ENCODE peak calls at places on chromosomes 3 and 15, in eight cellular contexts. One of them, this sample, is unnamed.

GRCh38 chr15:76105911-76106310 is 46.1 kb downstream of the TMEM266 start:
- DNase-seq in heart left ventricle: no peak
- DNase-seq in transverse colon: no peak
- DNase-seq in activated T-helper 1 cell treated with anti-CD3 and anti-CD28 coated beads, Interleukin-2, amount 50 U/mL, for 16 hours: no peak
- DNase-seq in astrocyte of the spinal cord: no peak
- DNase-seq in HEK293T: no peak
- DNase-seq in activated CD4-positive, alpha-beta T cell treated with anti-CD3 and anti-CD28 coated beads, Interleukin-2, amount 10 ng/mL, durations not matched to agents 7 days and 5 days: no peak
- DNase-seq in choroid plexus epithelial cell: no peak
- DNase-seq in this sample: no peak

GRCh38 chr3:25338158-25338725 is 89.8 kb upstream of the RARB start:
- DNase-seq in heart left ventricle: no peak
- DNase-seq in transverse colon: no peak
- DNase-seq in activated T-helper 1 cell treated with anti-CD3 and anti-CD28 coated beads, Interleukin-2, amount 50 U/mL, for 16 hours: no peak
- DNase-seq in astrocyte of the spinal cord: no peak
- DNase-seq in HEK293T: no peak
- DNase-seq in activated CD4-positive, alpha-beta T cell treated with anti-CD3 and anti-CD28 coated beads, Interleukin-2, amount 10 ng/mL, durations not matched to agents 7 days and 5 days: no peak
- DNase-seq in choroid plexus epithelial cell: no peak
- DNase-seq in this sample: no peak

GRCh38 chr3:29083607-29084120 is 197.2 kb upstream of the RBMS3 start:
- DNase-seq in heart left ventricle: no peak
- DNase-seq in transverse colon: no peak
- DNase-seq in activated T-helper 1 cell treated with anti-CD3 and anti-CD28 coated beads, Interleukin-2, amount 50 U/mL, for 16 hours: no peak
- DNase-seq in astrocyte of the spinal cord: peak
- DNase-seq in HEK293T: no peak
- DNase-seq in activated CD4-positive, alpha-beta T cell treated with anti-CD3 and anti-CD28 coated beads, Interleukin-2, amount 10 ng/mL, durations not matched to agents 7 days and 5 days: no peak
- DNase-seq in choroid plexus epithelial cell: no peak
- DNase-seq in this sample: no peak

GRCh38 chr15:59255647-59256380 is 49.2 kb downstream of the LDHAL6B start:
- DNase-seq in heart left ventricle: no peak
- DNase-seq in transverse colon: peak
- DNase-seq in activated T-helper 1 cell treated with anti-CD3 and anti-CD28 coated beads, Interleukin-2, amount 50 U/mL, for 16 hours: no peak
- DNase-seq in astrocyte of the spinal cord: no peak
- DNase-seq in HEK293T: no peak
- DNase-seq in activated CD4-positive, alpha-beta T cell treated with anti-CD3 and anti-CD28 coated beads, Interleukin-2, amount 10 ng/mL, durations not matched to agents 7 days and 5 days: peak
- DNase-seq in choroid plexus epithelial cell: peak
- DNase-seq in this sample: no peak

GRCh38 chr15:60162911-60163310 is 158.8 kb downstream of the FOXB1 start:
- DNase-seq in heart left ventricle: no peak
- DNase-seq in transverse colon: no peak
- DNase-seq in activated T-helper 1 cell treated with anti-CD3 and anti-CD28 coated beads, Interleukin-2, amount 50 U/mL, for 16 hours: no peak
- DNase-seq in astrocyte of the spinal cord: no peak
- DNase-seq in HEK293T: no peak
- DNase-seq in activated CD4-positive, alpha-beta T cell treated with anti-CD3 and anti-CD28 coated beads, Interleukin-2, amount 10 ng/mL, durations not matched to agents 7 days and 5 days: no peak
- DNase-seq in choroid plexus epithelial cell: no peak
- DNase-seq in this sample: no peak

GRCh38 chr3:155871746-155872158 is 1.3 kb downstream of the GMPS start:
- DNase-seq in heart left ventricle: no peak
- DNase-seq in transverse colon: no peak
- DNase-seq in activated T-helper 1 cell treated with anti-CD3 and anti-CD28 coated beads, Interleukin-2, amount 50 U/mL, for 16 hours: no peak
- DNase-seq in astrocyte of the spinal cord: peak
- DNase-seq in HEK293T: no peak
- DNase-seq in activated CD4-positive, alpha-beta T cell treated with anti-CD3 and anti-CD28 coated beads, Interleukin-2, amount 10 ng/mL, durations not matched to agents 7 days and 5 days: no peak
- DNase-seq in choroid plexus epithelial cell: peak
- DNase-seq in this sample: no peak

GRCh38 chr3:85662462-85662861 is 703.7 kb downstream of the CADM2 start:
- DNase-seq in heart left ventricle: no peak
- DNase-seq in transverse colon: no peak
- DNase-seq in activated T-helper 1 cell treated with anti-CD3 and anti-CD28 coated beads, Interleukin-2, amount 50 U/mL, for 16 hours: no peak
- DNase-seq in astrocyte of the spinal cord: no peak
- DNase-seq in HEK293T: no peak
- DNase-seq in activated CD4-positive, alpha-beta T cell treated with anti-CD3 and anti-CD28 coated beads, Interleukin-2, amount 10 ng/mL, durations not matched to agents 7 days and 5 days: no peak
- DNase-seq in choroid plexus epithelial cell: no peak
- DNase-seq in this sample: no peak

GRCh38 chr15:22930782-22931484 is 49.2 kb downstream of the CYFIP1 start:
- DNase-seq in heart left ventricle: peak
- DNase-seq in transverse colon: peak
- DNase-seq in activated T-helper 1 cell treated with anti-CD3 and anti-CD28 coated beads, Interleukin-2, amount 50 U/mL, for 16 hours: no peak
- DNase-seq in astrocyte of the spinal cord: no peak
- DNase-seq in HEK293T: no peak
- DNase-seq in activated CD4-positive, alpha-beta T cell treated with anti-CD3 and anti-CD28 coated beads, Interleukin-2, amount 10 ng/mL, durations not matched to agents 7 days and 5 days: no peak
- DNase-seq in choroid plexus epithelial cell: no peak
- DNase-seq in this sample: no peak

GRCh38 chr3:34483290-34483887 is 685.0 kb downstream of the PDCD6IP start:
- DNase-seq in heart left ventricle: no peak
- DNase-seq in transverse colon: no peak
- DNase-seq in activated T-helper 1 cell treated with anti-CD3 and anti-CD28 coated beads, Interleukin-2, amount 50 U/mL, for 16 hours: no peak
- DNase-seq in astrocyte of the spinal cord: peak
- DNase-seq in HEK293T: no peak
- DNase-seq in activated CD4-positive, alpha-beta T cell treated with anti-CD3 and anti-CD28 coated beads, Interleukin-2, amount 10 ng/mL, durations not matched to agents 7 days and 5 days: no peak
- DNase-seq in choroid plexus epithelial cell: no peak
- DNase-seq in this sample: no peak

GRCh38 chr3:132417695-132418520 is 606 bp downstream of the DNAJC13 start:
- DNase-seq in heart left ventricle: no peak
- DNase-seq in transverse colon: peak
- DNase-seq in activated T-helper 1 cell treated with anti-CD3 and anti-CD28 coated beads, Interleukin-2, amount 50 U/mL, for 16 hours: no peak
- DNase-seq in astrocyte of the spinal cord: peak
- DNase-seq in HEK293T: peak
- DNase-seq in activated CD4-positive, alpha-beta T cell treated with anti-CD3 and anti-CD28 coated beads, Interleukin-2, amount 10 ng/mL, durations not matched to agents 7 days and 5 days: peak
- DNase-seq in choroid plexus epithelial cell: peak
- DNase-seq in this sample: peak